ENCODE peak calls at places on chromosomes 1 and 21, in eight cellular contexts. D, X, W, Y, O, M, G and F are unnamed samples.

GRCh38 chr1:156601892-156602291 is 613 bp upstream of the GPATCH4 start:
- DNase-seq in O (no peak), G (no peak), D (no peak), M (no peak), X (no peak), W (no peak), Y (no peak), F (no peak)

GRCh38 chr1:162360237-162360873 is 16.3 kb downstream of the SPATA46 start:
- DNase-seq in D (no peak), G (no peak), M (no peak), X (no peak), O (no peak), W (no peak), Y (no peak), F (no peak)

GRCh38 chr1:45769261-45769932 is 18.9 kb upstream of the IPP start:
- DNase-seq in W (peak), X (no peak), O (no peak), Y (no peak), D (no peak), G (no peak), M (no peak), F (peak)

GRCh38 chr1:112325504-112325903 is 70.5 kb upstream of the CTTNBP2NL start:
- DNase-seq in G (no peak), M (no peak), O (peak), D (no peak), X (no peak), W (no peak), Y (no peak), F (peak)

GRCh38 chr1:145858238-145858936 is 494 bp downstream of the PIAS3 start:
- DNase-seq in X (no peak), D (no peak), M (peak), G (peak), O (no peak), Y (peak), W (no peak), F (peak)

GRCh38 chr1:218660678-218661053 is 315.5 kb downstream of the TGFB2 start:
- DNase-seq in Y (no peak), D (no peak), G (peak), M (peak), W (peak), X (no peak), O (no peak), F (no peak)

GRCh38 chr1:238653693-238654321 is 732.6 kb upstream of the CHRM3 start:
- DNase-seq in G (peak), O (no peak), D (no peak), M (no peak), W (no peak), X (no peak), Y (no peak), F (no peak)

GRCh38 chr1:181152892-181153633 is 64.6 kb downstream of the IER5 start:
- DNase-seq in X (peak), D (peak), Y (peak), G (no peak), W (no peak), O (no peak), M (no peak), F (no peak)

GRCh38 chr1:78054559-78054958 is 8.8 kb downstream of the GIPC2 start:
- DNase-seq in X (no peak), Y (no peak), D (no peak), G (no peak), W (no peak), O (no peak), M (no peak), F (no peak)

GRCh38 chr1:178869114-178869697 is 1.7 kb downstream of the ANGPTL1 start:
- DNase-seq in O (no peak), X (no peak), M (no peak), W (no peak), D (no peak), G (peak), Y (no peak), F (no peak)

GRCh38 chr1:87588445-87588844 is 259.8 kb downstream of the LMO4 start:
- DNase-seq in W (no peak), X (no peak), Y (no peak), D (no peak), M (no peak), G (no peak), O (no peak), F (no peak)

GRCh38 chr1:154304664-154305337 is 16.1 kb upstream of the AQP10 start:
- DNase-seq in M (no peak), W (no peak), X (no peak), O (no peak), Y (no peak), G (peak), D (no peak), F (no peak)

GRCh38 chr1:55632058-55632457 is 416.9 kb upstream of the USP24 start:
- DNase-seq in M (peak), G (peak), O (no peak), D (no peak), X (no peak), Y (no peak), W (no peak), F (no peak)

GRCh38 chr1:87684786-87685185 is 356.1 kb downstream of the LMO4 start:
- DNase-seq in M (no peak), O (no peak), G (no peak), W (no peak), X (peak), Y (no peak), D (no peak), F (peak)

GRCh38 chr1:198672124-198672523 is 33.3 kb downstream of the PTPRC start:
- DNase-seq in M (peak), Y (no peak), O (no peak), G (peak), W (no peak), X (no peak), D (no peak), F (no peak)

GRCh38 chr1:9728451-9729295 is 77.1 kb downstream of the PIK3CD start:
- DNase-seq in D (no peak), Y (no peak), G (no peak), W (no peak), X (no peak), M (no peak), O (no peak), F (no peak)

GRCh38 chr21:34874689-34875513 is 174.2 kb downstream of the RUNX1 start:
- DNase-seq in D (no peak), G (no peak), M (no peak), O (no peak), Y (no peak), W (no peak), X (no peak), F (peak)

GRCh38 chr1:54323324-54323739 is 82.9 kb downstream of the SSBP3 start:
- DNase-seq in G (peak), M (peak), W (no peak), O (no peak), X (no peak), D (no peak), Y (peak), F (no peak)

GRCh38 chr1:2143814-2144500 is 50.6 kb downstream of the FAAP20 start:
- DNase-seq in D (no peak), Y (no peak), W (no peak), O (no peak), X (no peak), G (no peak), M (no peak), F (no peak)

GRCh38 chr1:176444286-176444685 is 18.7 kb upstream of the PAPPA2 start:
- DNase-seq in M (no peak), D (no peak), W (no peak), O (no peak), X (no peak), Y (no peak), G (no peak), F (no peak)